ENCODE peak calls at places on chromosomes 4 and X, in six cellular contexts. One of them, this sample, is unnamed.

GRCh38 chrX:147602297-147602696 is 309.4 kb upstream of the FMR1 start:
- DNase-seq in transverse colon: no peak
- DNase-seq in ovary: no peak
- DNase-seq in endothelial cell of umbilical vein: no peak
- DNase-seq in astrocyte: no peak
- DNase-seq in colonic mucosa: no peak
- DNase-seq in this sample: no peak

GRCh38 chr4:152974732-152975614 is 38.9 kb downstream of the FHDC1 start:
- DNase-seq in transverse colon: no peak
- DNase-seq in colonic mucosa: no peak
- DNase-seq in astrocyte: no peak
- DNase-seq in ovary: no peak
- DNase-seq in endothelial cell of umbilical vein: no peak
- DNase-seq in this sample: no peak

GRCh38 chrX:39688576-39689373 is 409.0 kb downstream of the BCOR start:
- DNase-seq in transverse colon: peak; percentile 68
- DNase-seq in astrocyte: no peak
- DNase-seq in colonic mucosa: peak; percentile 65
- DNase-seq in ovary: peak; percentile 78
- DNase-seq in endothelial cell of umbilical vein: peak; percentile 18
- DNase-seq in this sample: peak; percentile 76

GRCh38 chrX:13398073-13398823 is 78.4 kb upstream of the ATXN3L start:
- DNase-seq in colonic mucosa: no peak
- DNase-seq in transverse colon: peak; percentile 41
- DNase-seq in endothelial cell of umbilical vein: peak; percentile 95
- DNase-seq in astrocyte: peak; percentile 100
- DNase-seq in ovary: peak; percentile 20
- DNase-seq in this sample: peak; percentile 67

GRCh38 chrX:129360175-129360574 is 163.1 kb downstream of the SMARCA1 start:
- DNase-seq in endothelial cell of umbilical vein: peak; percentile 44
- DNase-seq in transverse colon: peak; percentile 29
- DNase-seq in colonic mucosa: peak; percentile 45
- DNase-seq in ovary: no peak
- DNase-seq in astrocyte: peak; percentile 12
- DNase-seq in this sample: no peak

GRCh38 chrX:29318051-29318450 is 730.8 kb downstream of the IL1RAPL1 start:
- DNase-seq in colonic mucosa: no peak
- DNase-seq in transverse colon: no peak
- DNase-seq in ovary: no peak
- DNase-seq in endothelial cell of umbilical vein: peak; percentile 76
- DNase-seq in astrocyte: peak; percentile 58
- DNase-seq in this sample: no peak

GRCh38 chr4:110953191-110953590 is 330.3 kb upstream of the PITX2 start:
- DNase-seq in astrocyte: peak; percentile 6
- DNase-seq in endothelial cell of umbilical vein: no peak
- DNase-seq in ovary: no peak
- DNase-seq in transverse colon: no peak
- DNase-seq in colonic mucosa: no peak
- DNase-seq in this sample: no peak

GRCh38 chr4:13248621-13249298 is 235.4 kb downstream of the RAB28 start:
- DNase-seq in endothelial cell of umbilical vein: no peak
- DNase-seq in ovary: no peak
- DNase-seq in colonic mucosa: no peak
- DNase-seq in transverse colon: no peak
- DNase-seq in astrocyte: peak; percentile 70
- DNase-seq in this sample: no peak

GRCh38 chr4:27666943-27667342 is 806.3 kb downstream of the STIM2 start:
- DNase-seq in astrocyte: no peak
- DNase-seq in colonic mucosa: no peak
- DNase-seq in endothelial cell of umbilical vein: no peak
- DNase-seq in ovary: no peak
- DNase-seq in transverse colon: no peak
- DNase-seq in this sample: no peak

GRCh38 chr4:53644607-53645006 is 53.3 kb upstream of the LNX1 start:
- DNase-seq in ovary: no peak
- DNase-seq in astrocyte: no peak
- DNase-seq in colonic mucosa: peak; percentile 95
- DNase-seq in endothelial cell of umbilical vein: no peak
- DNase-seq in transverse colon: peak; percentile 88
- DNase-seq in this sample: no peak

GRCh38 chr4:56118055-56118454 is 169.3 kb downstream of the CEP135 start:
- DNase-seq in endothelial cell of umbilical vein: no peak
- DNase-seq in ovary: no peak
- DNase-seq in colonic mucosa: no peak
- DNase-seq in astrocyte: no peak
- DNase-seq in transverse colon: no peak
- DNase-seq in this sample: no peak

GRCh38 chr4:55758081-55758480 is 61.5 kb upstream of the EXOC1L start:
- DNase-seq in astrocyte: no peak
- DNase-seq in endothelial cell of umbilical vein: peak; percentile 23
- DNase-seq in colonic mucosa: no peak
- DNase-seq in transverse colon: no peak
- DNase-seq in ovary: no peak
- DNase-seq in this sample: no peak

GRCh38 chrX:10239611-10240064 is 82.9 kb downstream of the CLCN4 start:
- DNase-seq in endothelial cell of umbilical vein: no peak
- DNase-seq in colonic mucosa: no peak
- DNase-seq in astrocyte: peak; percentile 61
- DNase-seq in ovary: no peak
- DNase-seq in transverse colon: no peak
- DNase-seq in this sample: peak; percentile 68

GRCh38 chr4:70581980-70582379 is 10.1 kb upstream of the AMBN start:
- DNase-seq in endothelial cell of umbilical vein: no peak
- DNase-seq in ovary: no peak
- DNase-seq in astrocyte: no peak
- DNase-seq in colonic mucosa: no peak
- DNase-seq in transverse colon: no peak
- DNase-seq in this sample: no peak

GRCh38 chr4:24471623-24472510 is 112.5 kb downstream of the DHX15 start:
- DNase-seq in astrocyte: peak; percentile 11
- DNase-seq in transverse colon: peak; percentile 10
- DNase-seq in endothelial cell of umbilical vein: no peak
- DNase-seq in ovary: peak; percentile 55
- DNase-seq in colonic mucosa: peak; percentile 34
- DNase-seq in this sample: peak; percentile 71

GRCh38 chr4:145014365-145014764 is 83.6 kb downstream of the ANAPC10 start:
- DNase-seq in ovary: no peak
- DNase-seq in colonic mucosa: no peak
- DNase-seq in endothelial cell of umbilical vein: no peak
- DNase-seq in transverse colon: no peak
- DNase-seq in astrocyte: no peak
- DNase-seq in this sample: no peak

GRCh38 chr4:10085828-10086505 is 30.6 kb downstream of the WDR1 start:
- DNase-seq in endothelial cell of umbilical vein: no peak
- DNase-seq in colonic mucosa: no peak
- DNase-seq in ovary: no peak
- DNase-seq in astrocyte: no peak
- DNase-seq in transverse colon: peak; percentile 4
- DNase-seq in this sample: peak; percentile 46

GRCh38 chrX:31993635-31994034 is 921.8 kb upstream of the FTHL17 start:
- DNase-seq in colonic mucosa: no peak
- DNase-seq in ovary: no peak
- DNase-seq in transverse colon: no peak
- DNase-seq in endothelial cell of umbilical vein: no peak
- DNase-seq in astrocyte: no peak
- DNase-seq in this sample: no peak

GRCh38 chrX:154374361-154375155 is at the start of gene FLNA:
- DNase-seq in endothelial cell of umbilical vein: no peak
- DNase-seq in transverse colon: peak; percentile 58
- DNase-seq in ovary: peak; percentile 71
- DNase-seq in colonic mucosa: no peak
- DNase-seq in astrocyte: no peak
- DNase-seq in this sample: peak; percentile 89

GRCh38 chr4:185774815-185775684 is 36.9 kb downstream of the SORBS2 start:
- DNase-seq in colonic mucosa: peak; percentile 27
- DNase-seq in endothelial cell of umbilical vein: peak; percentile 92
- DNase-seq in transverse colon: no peak
- DNase-seq in ovary: peak; percentile 33
- DNase-seq in astrocyte: peak; percentile 89
- DNase-seq in this sample: no peak

GRCh38 chr4:185773419-185773818 is 38.6 kb downstream of the SORBS2 start:
- DNase-seq in endothelial cell of umbilical vein: peak; percentile 74
- DNase-seq in astrocyte: no peak
- DNase-seq in ovary: no peak
- DNase-seq in transverse colon: no peak
- DNase-seq in colonic mucosa: no peak
- DNase-seq in this sample: peak; percentile 85

GRCh38 chr4:185771696-185772390 is 40.2 kb downstream of the SORBS2 start:
- DNase-seq in ovary: no peak
- DNase-seq in astrocyte: no peak
- DNase-seq in colonic mucosa: no peak
- DNase-seq in transverse colon: no peak
- DNase-seq in endothelial cell of umbilical vein: peak; percentile 54
- DNase-seq in this sample: no peak

GRCh38 chr4:185774076-185774731 is 37.8 kb downstream of the SORBS2 start:
- DNase-seq in colonic mucosa: no peak
- DNase-seq in ovary: no peak
- DNase-seq in endothelial cell of umbilical vein: peak; percentile 53
- DNase-seq in transverse colon: no peak
- DNase-seq in astrocyte: no peak
- DNase-seq in this sample: no peak

DNA sequence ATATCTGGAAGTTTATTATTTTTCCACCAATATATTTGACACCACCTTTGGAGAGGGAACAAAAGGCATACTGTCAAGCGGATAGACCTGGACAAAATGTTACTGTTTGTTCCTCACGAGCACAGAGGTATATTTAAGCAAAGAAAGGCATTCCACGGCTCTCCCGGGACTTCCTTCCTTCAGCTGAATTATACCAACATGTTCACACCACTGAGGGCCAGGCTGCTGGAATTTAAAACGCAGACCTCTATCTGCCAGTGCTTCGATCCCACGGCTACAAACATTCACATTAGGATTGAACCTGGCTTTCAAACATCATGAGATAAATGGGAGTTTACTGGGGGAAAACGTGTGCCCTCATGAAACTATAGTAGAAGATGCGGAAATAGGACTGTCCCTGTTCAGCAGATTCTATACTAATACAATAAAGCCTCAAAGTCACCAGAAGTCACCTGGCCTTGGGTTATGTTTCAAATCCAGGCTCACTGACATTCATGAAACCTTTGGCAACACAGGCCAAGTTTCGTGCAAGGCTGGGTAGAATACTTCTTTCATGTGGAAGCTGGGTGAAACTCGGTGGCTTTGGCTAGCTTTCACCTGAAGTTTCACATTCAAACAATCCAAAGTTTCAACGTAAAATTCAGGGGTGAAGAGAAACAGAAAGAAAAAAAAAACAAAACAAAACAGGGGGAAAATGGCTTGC is 39.5 kb downstream of the SORBS2 start:
- DNase-seq in transverse colon: no peak
- DNase-seq in astrocyte: no peak
- DNase-seq in ovary: no peak
- DNase-seq in colonic mucosa: no peak
- DNase-seq in endothelial cell of umbilical vein: peak; percentile 56
- DNase-seq in this sample: no peak
- TF ChIP-seq CTCF in transverse colon: no peak
- TF ChIP-seq CTCF in astrocyte: no peak
- TF ChIP-seq CTCF in ovary: no peak
- TF ChIP-seq CTCF in colonic mucosa: no peak
- TF ChIP-seq CTCF in endothelial cell of umbilical vein: no peak
- TF ChIP-seq CTCF in this sample: no peak

GRCh38 chrX:112834976-112835375 is 5.7 kb downstream of the AMOT start:
- DNase-seq in transverse colon: no peak
- DNase-seq in astrocyte: no peak
- DNase-seq in colonic mucosa: no peak
- DNase-seq in ovary: no peak
- DNase-seq in endothelial cell of umbilical vein: no peak
- DNase-seq in this sample: no peak

GRCh38 chrX:112840382-112841113 is at the start of gene AMOT:
- DNase-seq in colonic mucosa: peak; percentile 84
- DNase-seq in astrocyte: peak; percentile 57
- DNase-seq in ovary: peak; percentile 81
- DNase-seq in transverse colon: peak; percentile 82
- DNase-seq in endothelial cell of umbilical vein: peak; percentile 77
- DNase-seq in this sample: peak; percentile 87

GRCh38 chrX:112839856-112840255 is 775 bp downstream of the AMOT start:
- DNase-seq in colonic mucosa: no peak
- DNase-seq in ovary: no peak
- DNase-seq in endothelial cell of umbilical vein: no peak
- DNase-seq in transverse colon: no peak
- DNase-seq in astrocyte: no peak
- DNase-seq in this sample: no peak

GRCh38 chrX:112834016-112834855 is 6.4 kb downstream of the AMOT start:
- DNase-seq in endothelial cell of umbilical vein: no peak
- DNase-seq in transverse colon: no peak
- DNase-seq in ovary: no peak
- DNase-seq in colonic mucosa: no peak
- DNase-seq in astrocyte: peak; percentile 78
- DNase-seq in this sample: no peak

DNA sequence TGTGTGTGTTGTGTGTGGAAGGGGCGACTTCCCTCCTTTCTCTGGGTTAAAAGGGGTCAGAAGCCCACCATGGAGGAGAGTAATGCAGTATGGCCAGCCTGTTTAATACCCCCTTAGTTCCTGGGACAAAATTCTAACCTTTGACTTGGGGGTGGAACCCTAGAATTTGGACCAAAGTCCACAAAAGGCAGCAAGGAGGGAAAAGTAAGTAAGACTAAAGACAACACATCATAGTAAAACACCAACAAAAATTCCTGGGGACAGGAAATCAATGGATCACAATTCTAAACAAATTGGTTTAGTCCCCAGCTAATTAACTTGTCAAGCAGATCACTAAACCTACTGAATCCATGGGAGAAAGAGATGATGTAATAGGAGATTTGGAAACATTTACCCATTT is 3.1 kb downstream of the AMOT start:
- DNase-seq in ovary: no peak
- DNase-seq in astrocyte: no peak
- DNase-seq in colonic mucosa: no peak
- DNase-seq in transverse colon: no peak
- DNase-seq in endothelial cell of umbilical vein: no peak
- DNase-seq in this sample: no peak
- H3K4me3 ChIP-seq in ovary: no peak overlapping the region
- H3K4me3 ChIP-seq in astrocyte: no peak overlapping the region
- H3K4me3 ChIP-seq in colonic mucosa: no peak overlapping the region
- H3K4me3 ChIP-seq in transverse colon: no peak overlapping the region
- H3K4me3 ChIP-seq in endothelial cell of umbilical vein: no peak overlapping the region
- H3K4me3 ChIP-seq in this sample: no peak overlapping the region

GRCh38 chr4:67674098-67674497 is 26.9 kb downstream of the UBA6 start:
- DNase-seq in transverse colon: no peak
- DNase-seq in ovary: no peak
- DNase-seq in astrocyte: no peak
- DNase-seq in colonic mucosa: no peak
- DNase-seq in endothelial cell of umbilical vein: no peak
- DNase-seq in this sample: no peak
- TF ChIP-seq CTCF in transverse colon: no peak
- TF ChIP-seq CTCF in ovary: no peak
- TF ChIP-seq CTCF in astrocyte: no peak
- TF ChIP-seq CTCF in colonic mucosa: no peak
- TF ChIP-seq CTCF in endothelial cell of umbilical vein: no peak
- TF ChIP-seq CTCF in this sample: no peak

DNA sequence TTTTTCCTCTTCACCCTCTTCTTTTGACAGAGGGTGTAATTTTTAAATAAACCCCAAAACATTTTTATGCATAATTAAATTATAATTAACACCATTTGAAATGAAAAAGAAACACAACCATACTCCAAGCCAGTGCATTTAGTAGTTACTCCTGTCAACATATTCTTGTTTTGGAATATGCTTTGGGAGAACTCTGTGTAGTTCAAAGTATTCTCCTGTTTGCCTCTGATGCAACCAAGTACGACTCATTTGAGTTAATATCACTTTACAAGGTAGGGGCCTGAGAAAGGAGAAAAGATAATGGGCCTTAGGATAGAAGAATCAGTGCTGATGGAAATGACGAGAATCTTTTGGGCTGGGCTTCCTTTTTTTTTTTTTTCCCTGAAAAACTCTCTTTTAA is 2.7 kb downstream of the PTPN13 start:
- DNase-seq in ovary: no peak
- DNase-seq in endothelial cell of umbilical vein: no peak
- DNase-seq in colonic mucosa: no peak
- DNase-seq in transverse colon: no peak
- DNase-seq in astrocyte: no peak
- DNase-seq in this sample: no peak
- H3K4me3 ChIP-seq in ovary: peak overlapping the region; percentile 85
- H3K4me3 ChIP-seq in endothelial cell of umbilical vein: no peak overlapping the region
- H3K4me3 ChIP-seq in colonic mucosa: no peak overlapping the region
- H3K4me3 ChIP-seq in transverse colon: no peak overlapping the region
- H3K4me3 ChIP-seq in astrocyte: no peak overlapping the region
- H3K4me3 ChIP-seq in this sample: no peak overlapping the region

This sample was measured in sigmoid colon.